ENCODE peak calls at places on chromosome 12, in nine cellular contexts. One of them, this sample, is unnamed.
A peak's percentile ranks its signal among the peaks of the same experiment; 100 is the strongest.

GRCh38 chr12:111773801-111774551 is 7.2 kb downstream of the ALDH2 start:
- DNase-seq in epithelial cell of proximal tubule: peak; percentile 97
- DNase-seq in COR-L47: no peak
- DNase-seq in HTR-8/SVneo: no peak
- DNase-seq in NT2/D1: no peak
- DNase-seq in kidney epithelial cell: peak; percentile 78
- DNase-seq in lower leg skin: peak; percentile 96
- DNase-seq in ELF-1: peak; percentile 87
- DNase-seq in breast epithelium: peak; percentile 69
- DNase-seq in this sample: peak; percentile 59

GRCh38 chr12:111580119-111580425 is 19.0 kb downstream of the ATXN2 start:
- DNase-seq in epithelial cell of proximal tubule: no peak
- DNase-seq in COR-L47: no peak
- DNase-seq in HTR-8/SVneo: no peak
- DNase-seq in NT2/D1: no peak
- DNase-seq in kidney epithelial cell: no peak
- DNase-seq in lower leg skin: no peak
- DNase-seq in ELF-1: no peak
- DNase-seq in breast epithelium: no peak
- DNase-seq in this sample: no peak

GRCh38 chr12:121227294-121227693 is 17.4 kb downstream of the P2RX4 start:
- DNase-seq in epithelial cell of proximal tubule: no peak
- DNase-seq in COR-L47: no peak
- DNase-seq in HTR-8/SVneo: no peak
- DNase-seq in NT2/D1: no peak
- DNase-seq in kidney epithelial cell: no peak
- DNase-seq in lower leg skin: no peak
- DNase-seq in ELF-1: peak; percentile 98
- DNase-seq in breast epithelium: peak; percentile 71
- DNase-seq in this sample: no peak

GRCh38 chr12:124517260-124518050 is 50.0 kb downstream of the NCOR2 start:
- DNase-seq in epithelial cell of proximal tubule: no peak
- DNase-seq in COR-L47: peak; percentile 95
- DNase-seq in HTR-8/SVneo: no peak
- DNase-seq in NT2/D1: no peak
- DNase-seq in kidney epithelial cell: no peak
- DNase-seq in lower leg skin: peak; percentile 95
- DNase-seq in ELF-1: no peak
- DNase-seq in breast epithelium: peak; percentile 89
- DNase-seq in this sample: peak; percentile 37

GRCh38 chr12:50764116-50764860 is 387 bp downstream of the ATF1 start:
- DNase-seq in epithelial cell of proximal tubule: no peak
- DNase-seq in COR-L47: peak; percentile 90
- DNase-seq in HTR-8/SVneo: peak; percentile 41
- DNase-seq in NT2/D1: peak; percentile 23
- DNase-seq in kidney epithelial cell: no peak
- DNase-seq in lower leg skin: no peak
- DNase-seq in ELF-1: peak; percentile 65
- DNase-seq in breast epithelium: peak; percentile 31
- DNase-seq in this sample: peak; percentile 61

GRCh38 chr12:97630875-97631274 is 168.3 kb downstream of the RMST start:
- DNase-seq in epithelial cell of proximal tubule: no peak
- DNase-seq in COR-L47: no peak
- DNase-seq in HTR-8/SVneo: no peak
- DNase-seq in NT2/D1: no peak
- DNase-seq in kidney epithelial cell: no peak
- DNase-seq in lower leg skin: no peak
- DNase-seq in ELF-1: no peak
- DNase-seq in breast epithelium: no peak
- DNase-seq in this sample: no peak

GRCh38 chr12:9729082-9729481 is 3.8 kb downstream of the CLECL1 start:
- DNase-seq in epithelial cell of proximal tubule: no peak
- DNase-seq in COR-L47: no peak
- DNase-seq in HTR-8/SVneo: no peak
- DNase-seq in NT2/D1: no peak
- DNase-seq in kidney epithelial cell: no peak
- DNase-seq in lower leg skin: no peak
- DNase-seq in ELF-1: no peak
- DNase-seq in breast epithelium: no peak
- DNase-seq in this sample: no peak

GRCh38 chr12:40988831-40989230 is 199.3 kb upstream of the PDZRN4 start:
- DNase-seq in epithelial cell of proximal tubule: no peak
- DNase-seq in COR-L47: no peak
- DNase-seq in HTR-8/SVneo: no peak
- DNase-seq in NT2/D1: no peak
- DNase-seq in kidney epithelial cell: no peak
- DNase-seq in lower leg skin: no peak
- DNase-seq in ELF-1: no peak
- DNase-seq in breast epithelium: no peak
- DNase-seq in this sample: no peak

GRCh38 chr12:46071335-46071734 is 81.0 kb upstream of the SCAF11 start:
- DNase-seq in epithelial cell of proximal tubule: no peak
- DNase-seq in COR-L47: no peak
- DNase-seq in HTR-8/SVneo: no peak
- DNase-seq in NT2/D1: no peak
- DNase-seq in kidney epithelial cell: no peak
- DNase-seq in lower leg skin: no peak
- DNase-seq in ELF-1: no peak
- DNase-seq in breast epithelium: no peak
- DNase-seq in this sample: no peak

GRCh38 chr12:63916561-63917476 is 72.3 kb downstream of the SRGAP1 start:
- DNase-seq in epithelial cell of proximal tubule: no peak
- DNase-seq in COR-L47: no peak
- DNase-seq in HTR-8/SVneo: no peak
- DNase-seq in NT2/D1: no peak
- DNase-seq in kidney epithelial cell: no peak
- DNase-seq in lower leg skin: no peak
- DNase-seq in ELF-1: no peak
- DNase-seq in breast epithelium: no peak
- DNase-seq in this sample: peak; percentile 53

GRCh38 chr12:93137656-93138612 is 208.8 kb upstream of the EEA1 start:
- DNase-seq in epithelial cell of proximal tubule: no peak
- DNase-seq in COR-L47: no peak
- DNase-seq in HTR-8/SVneo: peak; percentile 50
- DNase-seq in NT2/D1: no peak
- DNase-seq in kidney epithelial cell: peak; percentile 70
- DNase-seq in lower leg skin: no peak
- DNase-seq in ELF-1: peak; percentile 22
- DNase-seq in breast epithelium: peak; percentile 50
- DNase-seq in this sample: peak; percentile 87

GRCh38 chr12:124538194-124539082 is 29.0 kb downstream of the NCOR2 start:
- DNase-seq in epithelial cell of proximal tubule: no peak
- DNase-seq in COR-L47: no peak
- DNase-seq in HTR-8/SVneo: no peak
- DNase-seq in NT2/D1: no peak
- DNase-seq in kidney epithelial cell: no peak
- DNase-seq in lower leg skin: no peak
- DNase-seq in ELF-1: no peak
- DNase-seq in breast epithelium: no peak
- DNase-seq in this sample: peak; percentile 33